ENCODE peak calls at places on chromosomes 13 and 19, in five cellular contexts. W is naive thymus-derived CD4-positive, alpha-beta T cell; M is body of pancreas; N is neural progenitor cell; S is ovary. A is an unnamed sample. For H3K27me3, the result is how much of the 10 kb centered on the place peaks cover.

GRCh38 chr19:41851456-41851855 is 6.6 kb downstream of the DMRTC2 start:
- DNase-seq in M (no peak), W (no peak), S (no peak), N (no peak), A (no peak)

GRCh38 chr19:33500991-33501390 is 20.6 kb downstream of the PEPD start:
- DNase-seq in N (no peak), M (no peak), W (no peak), S (no peak), A (peak)

GRCh38 chr13:43397110-43397509 is 373.7 kb downstream of the DNAJC15 start:
- DNase-seq in M (no peak), S (no peak), N (no peak), W (no peak), A (no peak)

GRCh38 chr13:98919566-98919965 is 58.3 kb downstream of the DOCK9 start:
- DNase-seq in M (no peak), N (no peak), W (no peak), S (no peak), A (no peak)

GRCh38 chr13:97977376-97977705 is 23.9 kb downstream of the IPO5 start:
- DNase-seq in M (no peak), N (no peak), W (no peak), S (no peak), A (no peak)

GRCh38 chr19:49946415-49946814 is 14.6 kb downstream of the SIGLEC11 start:
- DNase-seq in N (no peak), W (no peak), M (no peak), S (no peak), A (peak)

GRCh38 chr19:15091918-15092753 is 10.1 kb downstream of the OR1I1 start:
- DNase-seq in M (peak), S (peak), N (peak), W (peak), A (no peak)

GRCh38 chr19:48746738-48747575 is at the start of gene IZUMO1:
- DNase-seq in N (peak), S (peak), W (peak), M (peak), A (peak)

GRCh38 chr13:70203661-70204229 is 95.5 kb upstream of the KLHL1 start:
- DNase-seq in M (no peak), W (peak), S (no peak), N (peak), A (no peak)

GRCh38 chr19:44142014-44142523 is 715 bp downstream of the ZNF234 start:
- DNase-seq in W (no peak), M (peak), S (no peak), N (peak), A (peak)

GRCh38 chr19:42074513-42075363 is 1.2 kb upstream of the ZNF574 start:
- DNase-seq in M (peak), S (peak), W (no peak), N (no peak), A (no peak)

GRCh38 chr13:46542833-46543232 is 10.1 kb upstream of the LRCH1 start:
- DNase-seq in M (no peak), N (no peak), S (no peak), W (no peak), A (no peak)

GRCh38 chr19:32251634-32252332 is 93.6 kb upstream of the ZNF507 start:
- DNase-seq in M (no peak), S (no peak), N (no peak), W (no peak), A (no peak)

GRCh38 chr19:14890616-14891379 is 4.9 kb upstream of the OR7A17 start:
- DNase-seq in W (no peak), M (no peak), S (no peak), N (no peak), A (peak)

GRCh38 chr19:17321655-17322489 is 12.5 kb downstream of the DDA1 start:
- DNase-seq in N (no peak), W (no peak), S (no peak), M (no peak), A (no peak)

GRCh38 chr19:30711296-30711695 is 339.1 kb downstream of the ZNF536 start:
- DNase-seq in M (peak), N (peak), W (no peak), S (no peak), A (no peak)

DNA sequence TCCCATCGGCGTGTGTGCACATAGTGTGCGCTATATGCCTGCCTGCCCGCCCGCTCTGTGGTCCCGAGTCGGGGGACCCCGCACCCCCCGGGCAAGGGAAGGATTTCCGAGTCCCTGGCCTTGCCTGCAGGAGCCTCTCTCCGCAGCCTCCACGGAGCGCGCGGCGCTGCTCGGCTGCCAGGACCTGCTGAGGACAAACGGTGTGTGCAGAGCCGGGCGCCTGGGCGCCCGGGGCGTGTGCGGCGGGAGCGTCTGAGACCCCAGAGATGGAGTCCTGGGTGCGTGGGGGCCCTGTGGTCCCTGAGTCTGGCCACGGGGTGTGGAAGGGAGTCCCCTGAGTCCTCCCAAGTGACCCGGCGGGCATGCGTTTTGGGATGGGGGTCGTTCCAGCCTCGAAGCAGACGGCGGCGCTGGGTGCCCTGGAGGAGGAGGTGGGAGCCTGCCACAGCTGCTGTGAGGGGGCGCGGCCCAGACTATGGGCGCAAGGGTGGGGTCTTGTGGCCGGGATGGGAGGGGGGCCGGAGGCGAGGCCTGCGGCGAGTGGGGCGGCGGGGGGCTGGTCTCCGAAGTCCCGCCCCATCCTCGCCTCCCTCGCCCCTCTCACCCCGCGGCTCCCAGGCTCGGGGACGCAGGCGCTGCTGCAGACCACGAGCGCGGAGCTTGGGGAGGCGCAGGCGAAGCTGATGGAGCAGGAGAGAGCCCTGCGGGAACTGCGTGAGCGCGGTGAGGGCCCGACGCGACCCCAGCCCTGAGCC is 25.3 kb downstream of the CLEC4M start:
- DNase-seq in S (no peak), M (no peak), W (no peak), N (peak), A (no peak)
- H3K27me3 ChIP-seq in S (under half), M (under half), W (under half), N (half or more), A (under half)

GRCh38 chr13:113390874-113391497 is 27.1 kb upstream of the GRTP1 start:
- DNase-seq in N (no peak), S (no peak), W (no peak), M (no peak), A (no peak)

GRCh38 chr13:113383089-113383488 is 19.2 kb upstream of the GRTP1 start:
- DNase-seq in W (no peak), S (no peak), M (no peak), N (no peak), A (no peak)

GRCh38 chr13:113393226-113393571 is 29.3 kb upstream of the GRTP1 start:
- DNase-seq in N (no peak), W (no peak), M (no peak), S (no peak), A (no peak)

GRCh38 chr13:113387396-113387795 is 23.5 kb upstream of the GRTP1 start:
- DNase-seq in W (no peak), N (no peak), S (no peak), M (no peak), A (no peak)
- H3K27me3 ChIP-seq in W (under half), N (under half), S (under half), M (under half), A (under half)

DNA sequence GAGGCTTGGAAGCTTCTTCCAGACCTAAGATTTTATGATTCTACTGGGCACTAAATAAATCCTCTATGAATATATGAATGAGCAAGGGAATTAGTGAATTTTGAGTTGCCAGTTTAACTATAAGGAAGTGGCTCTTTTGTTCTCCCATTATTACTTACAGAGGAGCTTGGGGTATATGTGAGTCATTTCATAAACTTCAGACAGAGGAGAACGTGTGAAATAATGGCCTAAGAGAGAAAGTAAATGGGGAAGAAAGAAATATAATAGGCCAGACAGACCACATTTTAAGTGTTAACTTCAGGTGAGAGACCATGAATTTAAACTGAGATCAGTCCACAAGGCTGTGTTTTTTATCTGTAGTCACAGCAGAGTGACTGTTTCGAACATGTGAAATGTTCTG is 570.9 kb downstream of the GPC6 start:
- DNase-seq in S (no peak), N (no peak), M (no peak), W (no peak), A (no peak)
- H3K27me3 ChIP-seq in S (under half), N (under half), M (under half), W (under half), A (under half)

GRCh38 chr19:1451916-1452801 is 2.2 kb downstream of the APC2 start:
- DNase-seq in N (peak), M (no peak), W (no peak), S (no peak), A (no peak)
- H3K27me3 ChIP-seq in N (half or more), M (half or more), W (under half), S (under half), A (under half)

A was measured in aorta.